ENCODE peak calls at places on chromosomes 16 and 17, in six cellular contexts. K, E, L, P, F and U are unnamed samples.

GRCh38 chr16:2966043-2966802 is 2.1 kb downstream of the KREMEN2 start:
- DNase-seq in K (no peak), E (no peak), L (no peak), P (no peak), F (no peak), U (no peak)

GRCh38 chr17:71163121-71163812 is 957.6 kb upstream of the SOX9 start:
- DNase-seq in K (no peak), E (peak; percentile 93), L (no peak), P (no peak), F (no peak), U (no peak)

GRCh38 chr16:89924298-89924924 is 1.3 kb downstream of the TUBB3 start:
- DNase-seq in K (no peak), E (peak; percentile 11), L (no peak), P (no peak), F (no peak), U (peak; percentile 84)

GRCh38 chr17:19315104-19315503 is 47.4 kb downstream of the B9D1 start:
- DNase-seq in K (no peak), E (no peak), L (peak; percentile 33), P (no peak), F (no peak), U (no peak)

GRCh38 chr17:43615330-43615729 is 46.4 kb downstream of the MEOX1 start:
- DNase-seq in K (no peak), E (no peak), L (no peak), P (no peak), F (no peak), U (no peak)

GRCh38 chr16:88069397-88070168 is 118.3 kb downstream of the BANP start:
- DNase-seq in K (no peak), E (no peak), L (peak; percentile 32), P (no peak), F (no peak), U (no peak)

GRCh38 chr16:81804134-81804610 is 25.1 kb downstream of the PLCG2 start:
- DNase-seq in K (no peak), E (no peak), L (no peak), P (no peak), F (no peak), U (no peak)

GRCh38 chr16:14011846-14012245 is 59.3 kb upstream of the MRTFB start:
- DNase-seq in K (no peak), E (no peak), L (no peak), P (no peak), F (no peak), U (no peak)

GRCh38 chr17:2087597-2088211 is 32.8 kb downstream of the HIC1 start:
- DNase-seq in K (peak; percentile 39), E (no peak), L (no peak), P (no peak), F (peak; percentile 24), U (no peak)

GRCh38 chr16:3570420-3571062 is 6.7 kb downstream of the NLRC3 start:
- DNase-seq in K (no peak), E (no peak), L (no peak), P (no peak), F (no peak), U (no peak)

GRCh38 chr17:49005140-49005539 is 8.0 kb downstream of the IGF2BP1 start:
- DNase-seq in K (no peak), E (no peak), L (no peak), P (no peak), F (no peak), U (no peak)

GRCh38 chr17:58312021-58312630 is 16.5 kb downstream of the TSPOAP1 start:
- DNase-seq in K (no peak), E (no peak), L (no peak), P (no peak), F (no peak), U (no peak)

GRCh38 chr17:77457572-77458201 is 316.9 kb downstream of the SEC14L1 start:
- DNase-seq in K (no peak), E (no peak), L (no peak), P (no peak), F (no peak), U (no peak)

GRCh38 chr16:21275529-21275928 is 2.6 kb downstream of the CRYM start:
- DNase-seq in K (no peak), E (no peak), L (no peak), P (no peak), F (no peak), U (no peak)

GRCh38 chr17:28272166-28272565 is 46.8 kb upstream of the TMEM97 start:
- DNase-seq in K (no peak), E (no peak), L (no peak), P (no peak), F (no peak), U (no peak)

GRCh38 chr16:3017806-3018506 is at the start of gene CLDN6:
- DNase-seq in K (no peak), E (no peak), L (no peak), P (no peak), F (no peak), U (peak; percentile 92)

GRCh38 chr16:22181843-22182242 is 19.5 kb downstream of the SDR42E2 start:
- DNase-seq in K (no peak), E (no peak), L (no peak), P (no peak), F (no peak), U (no peak)